ENCODE peak calls at places on chromosomes 16 and 17, in five cellular contexts. C, W, B, R and E are unnamed samples.

GRCh38 chr16:5003828-5004227 is 29.9 kb downstream of the NAGPA start:
- DNase-seq in W (no peak), R (no peak), B (no peak), C (no peak), E (no peak)

GRCh38 chr17:29840884-29841283 is 89.1 kb downstream of the SSH2 start:
- DNase-seq in R (no peak), W (no peak), B (no peak), C (no peak), E (no peak)

GRCh38 chr17:54900457-54901229 is at the start of gene TOM1L1:
- DNase-seq in B (peak; percentile 17), C (peak; percentile 51), W (no peak), R (peak; percentile 76), E (peak; percentile 97)

GRCh38 chr16:85205747-85206471 is 93.6 kb upstream of the CIBAR2 start:
- DNase-seq in R (no peak), W (no peak), B (no peak), C (no peak), E (peak; percentile 62)

GRCh38 chr17:80482555-80483308 is 6.3 kb upstream of the NPTX1 start:
- DNase-seq in W (no peak), B (no peak), R (no peak), C (no peak), E (no peak)

GRCh38 chr17:10793256-10793655 is 10.6 kb downstream of the TMEM238L start:
- DNase-seq in B (no peak), C (no peak), W (no peak), R (no peak), E (no peak)

GRCh38 chr17:19335951-19336631 is 26.4 kb downstream of the B9D1 start:
- DNase-seq in R (no peak), C (no peak), W (no peak), B (no peak), E (no peak)

GRCh38 chr17:9908649-9909042 is 3.6 kb upstream of the RCVRN start:
- DNase-seq in R (no peak), C (no peak), W (no peak), B (no peak), E (no peak)

GRCh38 chr16:81846105-81846504 is 67.0 kb downstream of the PLCG2 start:
- DNase-seq in C (no peak), B (no peak), W (no peak), R (no peak), E (no peak)

GRCh38 chr16:27778171-27778925 is 228.4 kb downstream of the KATNIP start:
- DNase-seq in W (no peak), B (no peak), R (no peak), C (no peak), E (no peak)

GRCh38 chr16:57619606-57620315 is 8.7 kb upstream of the ADGRG1 start:
- DNase-seq in B (no peak), W (no peak), R (no peak), C (peak; percentile 36), E (peak; percentile 93)

GRCh38 chr17:50173335-50173941 is 7.6 kb downstream of the SGCA start:
- DNase-seq in W (no peak), R (no peak), C (no peak), B (no peak), E (no peak)

GRCh38 chr17:7296189-7296861 is 1.9 kb upstream of the YBX2 start:
- DNase-seq in R (peak; percentile 27), B (peak; percentile 66), C (no peak), W (peak; percentile 76), E (peak; percentile 81)

GRCh38 chr16:27083861-27084261 is 17.1 kb downstream of the C16orf82 start:
- DNase-seq in B (no peak), R (no peak), W (no peak), C (no peak), E (no peak)

GRCh38 chr16:17369441-17369951 is 101.3 kb downstream of the XYLT1 start:
- DNase-seq in C (no peak), B (no peak), R (no peak), W (peak; percentile 44), E (no peak)

GRCh38 chr16:31472559-31473203 is 729 bp downstream of the TGFB1I1 start:
- DNase-seq in C (no peak), R (peak; percentile 29), W (no peak), B (no peak), E (peak; percentile 87)

GRCh38 chr17:81097943-81098308 is 63.0 kb downstream of the BAIAP2 start:
- DNase-seq in C (no peak), B (no peak), R (no peak), W (no peak), E (no peak)

GRCh38 chr17:43216762-43217613 is 5.3 kb downstream of the TMEM106A start:
- DNase-seq in W (no peak), R (no peak), B (no peak), C (no peak), E (no peak)

GRCh38 chr17:72343911-72344310 is 223.1 kb downstream of the SOX9 start:
- DNase-seq in B (no peak), R (no peak), C (no peak), W (no peak), E (peak; percentile 33)